ENCODE peak calls at places on chromosomes 4 and X, in four cellular contexts. S, F, N and O are unnamed samples.

GRCh38 chr4:105140684-105141490 is 5.8 kb upstream of the TET2 start:
- DNase-seq in S (peak), F (peak), N (peak), O (no peak)

GRCh38 chrX:115147220-115147619 is 42.0 kb upstream of the RBMXL3 start:
- DNase-seq in S (peak), F (no peak), N (peak), O (peak)

GRCh38 chr4:121307441-121308327 is 73.1 kb downstream of the QRFPR start:
- DNase-seq in S (peak), F (peak), N (peak), O (peak)

GRCh38 chr4:5280845-5281244 is 229.6 kb downstream of the STK32B start:
- DNase-seq in S (no peak), F (no peak), N (no peak), O (no peak)

GRCh38 chr4:24794916-24795665 is at the start of gene SOD3:
- DNase-seq in S (peak), F (peak), N (peak), O (peak)

GRCh38 chr4:137274404-137274803 is 257.9 kb downstream of the PCDH18 start:
- DNase-seq in S (no peak), F (no peak), N (no peak), O (peak)

GRCh38 chr4:182582245-182582644 is 334.9 kb downstream of the DCTD start:
- DNase-seq in S (no peak), F (no peak), N (no peak), O (no peak)

GRCh38 chr4:8188743-8189550 is 10.1 kb upstream of the SH3TC1 start:
- DNase-seq in S (no peak), F (no peak), N (no peak), O (no peak)

GRCh38 chr4:146709956-146710355 is 71.3 kb downstream of the POU4F2 start:
- DNase-seq in S (no peak), F (no peak), N (peak), O (no peak)

GRCh38 chr4:128908735-128909134 is 99.2 kb downstream of the JADE1 start:
- DNase-seq in S (no peak), F (no peak), N (peak), O (peak)

GRCh38 chr4:88818650-88819470 is 121.2 kb upstream of the NAP1L5 start:
- DNase-seq in S (peak), F (peak), N (peak), O (peak)

GRCh38 chr4:1727117-1728031 is 6.1 kb downstream of the TACC3 start:
- DNase-seq in S (no peak), F (no peak), N (no peak), O (peak)

GRCh38 chr4:187565416-187565815 is 430.2 kb upstream of the ZFP42 start:
- DNase-seq in S (no peak), F (no peak), N (no peak), O (no peak)

GRCh38 chrX:120739300-120739699 is 109.4 kb upstream of the C1GALT1C1 start:
- DNase-seq in S (no peak), F (no peak), N (no peak), O (no peak)

GRCh38 chr4:1626151-1626550 is 58.0 kb downstream of the FAM53A start:
- DNase-seq in S (no peak), F (no peak), N (no peak), O (no peak)

GRCh38 chrX:75957107-75957610 is 172.1 kb upstream of the MAGEE2 start:
- DNase-seq in S (peak), F (no peak), N (no peak), O (no peak)

GRCh38 chr4:78336093-78336943 is 215.3 kb upstream of the ANXA3 start:
- DNase-seq in S (peak), F (no peak), N (peak), O (peak)
- H3K18ac ChIP-seq in S (peak), F (no peak), N (no peak), O (no peak)

GRCh38 chrX:98057176-98057575 is 1173.5 kb downstream of the RPA4 start:
- DNase-seq in S (no peak), F (no peak), N (no peak), O (no peak)
- H3K18ac ChIP-seq in S (no peak), F (no peak), N (no peak), O (no peak)

DNA sequence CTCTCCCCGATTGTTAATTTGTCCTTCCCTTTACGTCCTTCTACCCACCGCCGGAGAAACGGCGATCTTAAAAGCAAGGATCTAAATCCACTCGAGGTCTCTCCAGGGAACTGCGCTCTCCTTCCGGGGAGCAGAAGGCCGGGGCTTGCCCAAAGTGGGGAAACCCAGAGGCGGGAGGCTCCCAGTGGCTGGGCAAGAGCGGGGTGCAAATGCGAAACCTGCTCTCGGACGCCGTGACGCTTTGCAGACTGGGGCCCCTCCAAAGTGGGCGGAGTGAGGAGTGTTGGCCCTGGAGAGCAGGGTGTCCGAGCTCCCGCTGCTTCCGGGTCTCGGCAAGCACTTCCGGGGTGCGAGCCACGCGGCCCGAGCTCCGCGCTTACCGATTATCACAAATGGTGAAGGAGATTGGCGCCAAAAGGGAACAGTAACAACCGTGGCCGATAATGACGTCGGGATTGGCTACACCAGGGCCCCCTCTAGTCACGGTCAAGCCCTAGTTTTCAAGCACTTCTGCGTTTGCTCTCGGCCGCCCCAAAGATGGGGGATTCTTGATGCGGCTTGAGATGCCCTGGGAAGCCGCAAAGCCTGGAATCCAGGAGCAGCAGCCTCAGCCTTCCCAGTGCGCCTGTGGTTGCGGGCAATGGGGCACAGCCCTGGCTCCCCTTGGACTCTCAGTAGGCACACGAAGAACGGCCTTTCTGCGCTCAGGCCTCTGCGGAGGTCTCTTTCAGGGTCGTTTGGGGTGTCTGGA is 29.0 kb downstream of the HAND2 start:
- DNase-seq in S (peak), F (no peak), N (no peak), O (no peak)
- H3K18ac ChIP-seq in S (no peak), F (peak), N (no peak), O (no peak)

GRCh38 chr4:76779740-76780459 is 118.0 kb downstream of the SOWAHB start:
- DNase-seq in S (peak), F (no peak), N (no peak), O (peak)
- H3K18ac ChIP-seq in S (peak), F (no peak), N (no peak), O (peak)

GRCh38 chrX:69165116-69165651 is at the start of gene PJA1:
- DNase-seq in S (peak), F (no peak), N (peak), O (peak)
- H3K18ac ChIP-seq in S (peak), F (peak), N (peak), O (no peak)

GRCh38 chrX:40095588-40096394 is 2.0 kb downstream of the BCOR start:
- DNase-seq in S (peak), F (no peak), N (peak), O (no peak)

GRCh38 chrX:40094900-40095587 is 2.7 kb downstream of the BCOR start:
- DNase-seq in S (peak), F (no peak), N (peak), O (no peak)

GRCh38 chrX:40092808-40093435 is 4.8 kb downstream of the BCOR start:
- DNase-seq in S (peak), F (no peak), N (no peak), O (no peak)

GRCh38 chrX:40093586-40093985 is 4.2 kb downstream of the BCOR start:
- DNase-seq in S (no peak), F (no peak), N (peak), O (no peak)

DNA sequence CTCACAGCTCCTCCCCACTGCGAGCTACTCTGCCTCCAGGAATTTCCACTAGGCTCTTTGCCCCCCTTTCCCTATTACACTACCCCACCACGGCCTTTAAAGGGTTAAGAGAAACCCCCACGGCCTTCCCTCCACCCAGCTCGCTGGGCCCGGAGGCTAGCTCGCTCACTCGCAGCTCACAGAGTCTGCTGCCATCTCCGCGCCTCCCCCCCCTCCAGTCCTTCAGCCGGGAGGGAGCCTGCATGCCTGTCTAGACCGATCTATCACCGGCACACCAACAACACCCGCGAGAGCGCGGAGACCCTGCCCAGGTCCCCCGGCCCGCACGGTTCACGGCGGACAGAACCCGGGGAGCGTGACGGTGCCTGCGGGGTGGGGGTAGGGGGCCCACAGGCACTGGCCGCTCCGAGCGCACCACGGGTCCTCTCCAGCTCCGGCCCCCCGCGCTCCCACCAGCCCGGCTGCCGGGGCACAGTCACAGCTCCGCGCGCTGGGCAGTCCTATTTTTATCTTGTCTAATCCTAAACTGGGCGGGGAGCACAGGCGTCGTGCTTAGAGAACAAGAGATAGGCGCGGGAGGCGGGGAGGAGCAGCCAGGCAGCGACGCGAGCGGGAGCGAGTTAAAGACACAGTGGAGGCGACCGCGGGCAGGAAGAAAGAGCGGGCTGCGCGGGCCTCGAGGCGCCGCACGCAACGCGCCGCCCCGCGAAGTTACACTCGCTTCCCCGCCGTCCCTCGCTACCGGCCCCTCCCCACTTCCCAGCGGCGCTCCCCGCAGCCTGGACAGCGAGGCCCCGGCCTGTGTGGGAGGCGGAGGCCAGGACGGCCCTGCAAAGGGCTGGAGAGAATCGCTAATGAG is 3.5 kb downstream of the BCOR start:
- DNase-seq in S (peak), F (no peak), N (peak), O (peak)
- H3K18ac ChIP-seq in S (peak), F (peak), N (peak), O (no peak)

DNA sequence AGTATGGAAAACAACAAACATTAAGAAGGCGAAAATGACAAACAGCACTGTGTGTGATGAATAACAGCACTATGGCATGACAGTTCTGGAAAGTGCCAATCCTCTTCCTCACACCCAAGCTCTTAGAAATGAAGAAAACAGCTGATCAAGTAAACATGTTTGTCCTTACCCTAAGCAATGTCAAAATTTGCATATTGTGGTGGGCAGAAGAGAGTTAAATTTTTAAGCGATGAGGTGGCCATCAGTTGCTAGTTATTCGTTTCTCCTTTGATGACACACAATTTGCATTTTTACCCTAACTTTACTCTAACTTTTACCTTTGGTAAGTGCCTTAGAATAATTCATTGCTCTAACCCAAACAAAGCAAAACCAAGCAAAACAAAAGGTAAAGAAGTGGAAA is 8.8 kb downstream of the PROM1 start:
- DNase-seq in S (peak), F (no peak), N (no peak), O (no peak)
- H3K18ac ChIP-seq in S (no peak), F (no peak), N (no peak), O (no peak)

GRCh38 chrX:87693204-87693603 is 175.6 kb downstream of the KLHL4 start:
- DNase-seq in S (no peak), F (no peak), N (no peak), O (no peak)

DNA sequence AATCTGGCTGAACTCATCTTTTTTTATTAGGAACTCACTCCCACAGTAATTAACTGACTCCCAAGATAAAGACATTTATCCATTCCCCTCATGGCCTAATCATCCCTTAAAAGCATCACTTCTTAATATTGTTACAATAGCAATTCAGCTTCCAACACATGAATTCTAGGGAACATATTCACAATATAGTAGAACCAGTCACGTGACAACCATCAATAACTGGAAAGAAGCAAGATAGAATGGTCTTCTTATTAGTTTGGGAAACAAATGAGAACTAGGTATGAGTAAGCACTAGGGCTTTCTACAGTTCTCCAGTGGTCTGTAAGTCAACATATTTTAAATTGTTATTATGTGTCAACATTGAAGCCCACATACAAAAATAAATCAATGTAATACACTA is 170.1 kb downstream of the KLHL4 start:
- DNase-seq in S (no peak), F (no peak), N (no peak), O (no peak)
- H3K18ac ChIP-seq in S (no peak), F (no peak), N (no peak), O (no peak)

DNA sequence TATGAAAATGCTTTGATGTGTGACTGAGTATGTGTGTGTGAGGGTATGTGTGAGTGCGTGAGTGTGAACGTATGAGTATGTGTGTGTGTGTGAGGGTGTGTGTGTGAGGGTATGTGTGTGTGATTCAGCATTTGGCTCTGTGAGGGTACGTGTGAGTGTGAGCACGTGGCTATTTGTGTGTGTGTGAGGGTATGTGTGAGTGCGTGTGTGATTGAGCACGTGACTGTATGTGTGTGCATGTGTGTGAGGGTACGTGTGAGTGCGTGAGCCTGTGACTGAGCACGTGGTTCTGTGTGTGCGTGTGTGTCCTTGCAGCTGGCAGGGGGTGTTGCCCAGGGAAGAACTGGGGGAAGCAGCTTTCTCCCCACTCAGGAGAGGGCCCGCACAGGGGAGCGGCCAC is 16.1 kb upstream of the PPP2R3B start:
- DNase-seq in S (no peak), F (no peak), N (no peak), O (no peak)
- H3K18ac ChIP-seq in S (no peak), F (peak), N (no peak), O (no peak)

DNA sequence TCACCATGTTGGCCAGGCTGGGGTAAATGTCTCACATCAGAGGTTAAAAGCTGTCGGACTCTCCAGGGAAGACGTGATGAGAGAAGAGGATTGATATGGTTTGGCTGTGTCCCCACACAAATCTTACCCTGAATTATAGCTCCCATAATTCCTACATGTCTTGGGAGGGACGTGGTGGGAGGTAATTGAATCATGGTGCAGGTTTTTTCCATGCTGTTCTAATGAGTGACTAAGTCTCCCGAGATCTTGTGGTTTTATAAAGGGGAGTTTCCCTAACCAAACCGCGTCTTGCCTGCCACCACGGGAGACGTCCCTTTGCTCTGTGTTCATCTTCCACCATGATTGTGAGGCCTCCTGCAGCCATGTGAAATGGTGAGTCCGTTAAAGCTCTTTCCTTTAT is 64.4 kb downstream of the ASMT start:
- DNase-seq in S (no peak), F (no peak), N (no peak), O (no peak)
- H3K18ac ChIP-seq in S (no peak), F (no peak), N (no peak), O (no peak)